ENCODE peak calls at places on chromosomes 16 and 17, in six cellular contexts. N, Z, Q, H, G and O are unnamed samples.

GRCh38 chr17:48127371-48128051 is 19.9 kb downstream of the SNX11 start:
- DNase-seq in G (peak), N (no peak), Q (peak), H (no peak), Z (no peak), O (no peak)

GRCh38 chr17:53039981-53040380 is 782.7 kb upstream of the KIF2B start:
- DNase-seq in Z (no peak), N (no peak), H (no peak), G (no peak), Q (no peak), O (no peak)

GRCh38 chr17:73900516-73900915 is 256.3 kb upstream of the SDK2 start:
- DNase-seq in Q (no peak), H (no peak), N (no peak), Z (no peak), G (no peak), O (no peak)

GRCh38 chr17:34252138-34252889 is 2.8 kb upstream of the CCL2 start:
- DNase-seq in H (peak), G (no peak), N (no peak), Q (peak), Z (peak), O (peak)

GRCh38 chr16:11131706-11132105 is 124.3 kb downstream of the SOCS1 start:
- DNase-seq in N (no peak), Z (no peak), H (no peak), G (no peak), Q (no peak), O (no peak)

GRCh38 chr17:71726320-71726719 is 394.5 kb upstream of the SOX9 start:
- DNase-seq in G (no peak), H (peak), N (no peak), Q (no peak), Z (no peak), O (no peak)

GRCh38 chr17:78411241-78411855 is 32.9 kb downstream of the PGS1 start:
- DNase-seq in H (no peak), Z (no peak), Q (no peak), G (no peak), N (no peak), O (no peak)

GRCh38 chr16:55968221-55968620 is 93.0 kb upstream of the CES5A start:
- DNase-seq in Q (no peak), H (no peak), Z (no peak), N (no peak), G (no peak), O (no peak)

GRCh38 chr17:57211010-57211411 is 45.3 kb upstream of the MSI2 start:
- DNase-seq in H (no peak), Q (peak), N (no peak), Z (no peak), G (peak), O (no peak)

GRCh38 chr16:9003322-9003721 is 39.6 kb upstream of the USP7 start:
- DNase-seq in H (no peak), Q (no peak), N (no peak), Z (no peak), G (no peak), O (no peak)

GRCh38 chr17:63798572-63799113 is 24.7 kb downstream of the DDX42 start:
- DNase-seq in G (no peak), Z (no peak), H (no peak), N (no peak), Q (peak), O (no peak)